ENCODE peak calls at places on chromosomes 12 and 14, in eight cellular contexts. One of them, this sample, is unnamed.

GRCh38 chr12:54060975-54061778 is 7.5 kb downstream of the HOXC4 start:
- DNase-seq in NAMALWA: no peak
- DNase-seq in chondrocyte: no peak
- DNase-seq in stimulated activated CD8-positive, alpha-beta memory T cell treated with anti-CD3 and anti-CD28 coated beads, Interleukin-4, amount 100 ng/mL, for 1 hour: no peak
- DNase-seq in KG1: no peak
- DNase-seq in Daoy: no peak
- DNase-seq in NT2/D1: no peak
- DNase-seq in activated T-helper 9 cell treated with anti-CD3 and anti-CD28 coated beads, Interleukin-2, amount 50 U/mL, for 16 hours: no peak
- DNase-seq in this sample: no peak

GRCh38 chr14:102096569-102097188 is 9.8 kb upstream of the HSP90AA1 start:
- DNase-seq in NAMALWA: peak; percentile 77
- DNase-seq in chondrocyte: no peak
- DNase-seq in stimulated activated CD8-positive, alpha-beta memory T cell treated with anti-CD3 and anti-CD28 coated beads, Interleukin-4, amount 100 ng/mL, for 1 hour: peak; percentile 50
- DNase-seq in KG1: peak; percentile 38
- DNase-seq in Daoy: peak; percentile 77
- DNase-seq in NT2/D1: no peak
- DNase-seq in activated T-helper 9 cell treated with anti-CD3 and anti-CD28 coated beads, Interleukin-2, amount 50 U/mL, for 16 hours: peak; percentile 54
- DNase-seq in this sample: peak; percentile 74

GRCh38 chr12:57272337-57273151 is 21.6 kb upstream of the STAC3 start:
- DNase-seq in NAMALWA: no peak
- DNase-seq in chondrocyte: no peak
- DNase-seq in stimulated activated CD8-positive, alpha-beta memory T cell treated with anti-CD3 and anti-CD28 coated beads, Interleukin-4, amount 100 ng/mL, for 1 hour: no peak
- DNase-seq in KG1: no peak
- DNase-seq in Daoy: no peak
- DNase-seq in NT2/D1: no peak
- DNase-seq in activated T-helper 9 cell treated with anti-CD3 and anti-CD28 coated beads, Interleukin-2, amount 50 U/mL, for 16 hours: no peak
- DNase-seq in this sample: no peak

GRCh38 chr12:64757778-64758177 is 1.4 kb downstream of the GNS start:
- DNase-seq in NAMALWA: no peak
- DNase-seq in chondrocyte: no peak
- DNase-seq in stimulated activated CD8-positive, alpha-beta memory T cell treated with anti-CD3 and anti-CD28 coated beads, Interleukin-4, amount 100 ng/mL, for 1 hour: no peak
- DNase-seq in KG1: no peak
- DNase-seq in Daoy: no peak
- DNase-seq in NT2/D1: no peak
- DNase-seq in activated T-helper 9 cell treated with anti-CD3 and anti-CD28 coated beads, Interleukin-2, amount 50 U/mL, for 16 hours: no peak
- DNase-seq in this sample: no peak

GRCh38 chr12:76032043-76032981 is 736 bp upstream of the PHLDA1 start:
- DNase-seq in NAMALWA: peak; percentile 39
- DNase-seq in chondrocyte: no peak
- DNase-seq in stimulated activated CD8-positive, alpha-beta memory T cell treated with anti-CD3 and anti-CD28 coated beads, Interleukin-4, amount 100 ng/mL, for 1 hour: no peak
- DNase-seq in KG1: no peak
- DNase-seq in Daoy: peak; percentile 75
- DNase-seq in NT2/D1: no peak
- DNase-seq in activated T-helper 9 cell treated with anti-CD3 and anti-CD28 coated beads, Interleukin-2, amount 50 U/mL, for 16 hours: no peak
- DNase-seq in this sample: peak; percentile 31

GRCh38 chr14:53260928-53261327 is 107.8 kb upstream of the DDHD1 start:
- DNase-seq in NAMALWA: no peak
- DNase-seq in chondrocyte: no peak
- DNase-seq in stimulated activated CD8-positive, alpha-beta memory T cell treated with anti-CD3 and anti-CD28 coated beads, Interleukin-4, amount 100 ng/mL, for 1 hour: no peak
- DNase-seq in KG1: no peak
- DNase-seq in Daoy: no peak
- DNase-seq in NT2/D1: no peak
- DNase-seq in activated T-helper 9 cell treated with anti-CD3 and anti-CD28 coated beads, Interleukin-2, amount 50 U/mL, for 16 hours: no peak
- DNase-seq in this sample: no peak

GRCh38 chr12:40137252-40137651 is 31.4 kb upstream of the SLC2A13 start:
- DNase-seq in NAMALWA: peak; percentile 39
- DNase-seq in chondrocyte: no peak
- DNase-seq in stimulated activated CD8-positive, alpha-beta memory T cell treated with anti-CD3 and anti-CD28 coated beads, Interleukin-4, amount 100 ng/mL, for 1 hour: no peak
- DNase-seq in KG1: no peak
- DNase-seq in Daoy: peak; percentile 24
- DNase-seq in NT2/D1: no peak
- DNase-seq in activated T-helper 9 cell treated with anti-CD3 and anti-CD28 coated beads, Interleukin-2, amount 50 U/mL, for 16 hours: no peak
- DNase-seq in this sample: peak; percentile 68

GRCh38 chr12:96434107-96434506 is 33.9 kb upstream of the CDK17 start:
- DNase-seq in NAMALWA: no peak
- DNase-seq in chondrocyte: no peak
- DNase-seq in stimulated activated CD8-positive, alpha-beta memory T cell treated with anti-CD3 and anti-CD28 coated beads, Interleukin-4, amount 100 ng/mL, for 1 hour: peak; percentile 35
- DNase-seq in KG1: no peak
- DNase-seq in Daoy: peak; percentile 84
- DNase-seq in NT2/D1: no peak
- DNase-seq in activated T-helper 9 cell treated with anti-CD3 and anti-CD28 coated beads, Interleukin-2, amount 50 U/mL, for 16 hours: peak; percentile 39
- DNase-seq in this sample: peak; percentile 38

GRCh38 chr14:56002876-56003625 is 115.2 kb upstream of the PELI2 start:
- DNase-seq in NAMALWA: no peak
- DNase-seq in chondrocyte: no peak
- DNase-seq in stimulated activated CD8-positive, alpha-beta memory T cell treated with anti-CD3 and anti-CD28 coated beads, Interleukin-4, amount 100 ng/mL, for 1 hour: no peak
- DNase-seq in KG1: no peak
- DNase-seq in Daoy: no peak
- DNase-seq in NT2/D1: no peak
- DNase-seq in activated T-helper 9 cell treated with anti-CD3 and anti-CD28 coated beads, Interleukin-2, amount 50 U/mL, for 16 hours: no peak
- DNase-seq in this sample: no peak

GRCh38 chr12:123897221-123897620 is 75.4 kb downstream of the CCDC92 start:
- DNase-seq in NAMALWA: no peak
- DNase-seq in chondrocyte: no peak
- DNase-seq in stimulated activated CD8-positive, alpha-beta memory T cell treated with anti-CD3 and anti-CD28 coated beads, Interleukin-4, amount 100 ng/mL, for 1 hour: no peak
- DNase-seq in KG1: no peak
- DNase-seq in Daoy: peak; percentile 90
- DNase-seq in NT2/D1: no peak
- DNase-seq in activated T-helper 9 cell treated with anti-CD3 and anti-CD28 coated beads, Interleukin-2, amount 50 U/mL, for 16 hours: no peak
- DNase-seq in this sample: no peak

GRCh38 chr12:57842342-57843294 is 3.9 kb downstream of the CTDSP2 start:
- DNase-seq in NAMALWA: no peak
- DNase-seq in chondrocyte: no peak
- DNase-seq in stimulated activated CD8-positive, alpha-beta memory T cell treated with anti-CD3 and anti-CD28 coated beads, Interleukin-4, amount 100 ng/mL, for 1 hour: no peak
- DNase-seq in KG1: no peak
- DNase-seq in Daoy: no peak
- DNase-seq in NT2/D1: no peak
- DNase-seq in activated T-helper 9 cell treated with anti-CD3 and anti-CD28 coated beads, Interleukin-2, amount 50 U/mL, for 16 hours: no peak
- DNase-seq in this sample: peak; percentile 57

GRCh38 chr12:6178981-6179761 is 21.0 kb upstream of the CD9 start:
- DNase-seq in NAMALWA: no peak
- DNase-seq in chondrocyte: no peak
- DNase-seq in stimulated activated CD8-positive, alpha-beta memory T cell treated with anti-CD3 and anti-CD28 coated beads, Interleukin-4, amount 100 ng/mL, for 1 hour: no peak
- DNase-seq in KG1: no peak
- DNase-seq in Daoy: no peak
- DNase-seq in NT2/D1: peak; percentile 84
- DNase-seq in activated T-helper 9 cell treated with anti-CD3 and anti-CD28 coated beads, Interleukin-2, amount 50 U/mL, for 16 hours: no peak
- DNase-seq in this sample: no peak

GRCh38 chr14:35078082-35078481 is 32.0 kb downstream of the FAM177A1 start:
- DNase-seq in NAMALWA: no peak
- DNase-seq in chondrocyte: no peak
- DNase-seq in stimulated activated CD8-positive, alpha-beta memory T cell treated with anti-CD3 and anti-CD28 coated beads, Interleukin-4, amount 100 ng/mL, for 1 hour: no peak
- DNase-seq in KG1: no peak
- DNase-seq in Daoy: no peak
- DNase-seq in NT2/D1: no peak
- DNase-seq in activated T-helper 9 cell treated with anti-CD3 and anti-CD28 coated beads, Interleukin-2, amount 50 U/mL, for 16 hours: no peak
- DNase-seq in this sample: no peak

GRCh38 chr12:13258212-13258611 is 61.7 kb downstream of the EMP1 start:
- DNase-seq in NAMALWA: no peak
- DNase-seq in chondrocyte: no peak
- DNase-seq in stimulated activated CD8-positive, alpha-beta memory T cell treated with anti-CD3 and anti-CD28 coated beads, Interleukin-4, amount 100 ng/mL, for 1 hour: no peak
- DNase-seq in KG1: no peak
- DNase-seq in Daoy: no peak
- DNase-seq in NT2/D1: no peak
- DNase-seq in activated T-helper 9 cell treated with anti-CD3 and anti-CD28 coated beads, Interleukin-2, amount 50 U/mL, for 16 hours: no peak
- DNase-seq in this sample: no peak

GRCh38 chr14:46734287-46734686 is 82.7 kb upstream of the RPL10L start:
- DNase-seq in NAMALWA: no peak
- DNase-seq in chondrocyte: no peak
- DNase-seq in stimulated activated CD8-positive, alpha-beta memory T cell treated with anti-CD3 and anti-CD28 coated beads, Interleukin-4, amount 100 ng/mL, for 1 hour: no peak
- DNase-seq in KG1: no peak
- DNase-seq in Daoy: no peak
- DNase-seq in NT2/D1: no peak
- DNase-seq in activated T-helper 9 cell treated with anti-CD3 and anti-CD28 coated beads, Interleukin-2, amount 50 U/mL, for 16 hours: no peak
- DNase-seq in this sample: no peak

GRCh38 chr14:96016761-96017160 is 22.4 kb upstream of the C14orf132 start:
- DNase-seq in NAMALWA: no peak
- DNase-seq in chondrocyte: no peak
- DNase-seq in stimulated activated CD8-positive, alpha-beta memory T cell treated with anti-CD3 and anti-CD28 coated beads, Interleukin-4, amount 100 ng/mL, for 1 hour: no peak
- DNase-seq in KG1: no peak
- DNase-seq in Daoy: no peak
- DNase-seq in NT2/D1: no peak
- DNase-seq in activated T-helper 9 cell treated with anti-CD3 and anti-CD28 coated beads, Interleukin-2, amount 50 U/mL, for 16 hours: no peak
- DNase-seq in this sample: no peak

GRCh38 chr12:71223139-71223538 is 65.3 kb upstream of the TSPAN8 start:
- DNase-seq in NAMALWA: no peak
- DNase-seq in chondrocyte: no peak
- DNase-seq in stimulated activated CD8-positive, alpha-beta memory T cell treated with anti-CD3 and anti-CD28 coated beads, Interleukin-4, amount 100 ng/mL, for 1 hour: no peak
- DNase-seq in KG1: no peak
- DNase-seq in Daoy: no peak
- DNase-seq in NT2/D1: no peak
- DNase-seq in activated T-helper 9 cell treated with anti-CD3 and anti-CD28 coated beads, Interleukin-2, amount 50 U/mL, for 16 hours: no peak
- DNase-seq in this sample: no peak

GRCh38 chr12:42473561-42473960 is 116.0 kb downstream of the PRICKLE1 start:
- DNase-seq in NAMALWA: no peak
- DNase-seq in chondrocyte: no peak
- DNase-seq in stimulated activated CD8-positive, alpha-beta memory T cell treated with anti-CD3 and anti-CD28 coated beads, Interleukin-4, amount 100 ng/mL, for 1 hour: no peak
- DNase-seq in KG1: no peak
- DNase-seq in Daoy: no peak
- DNase-seq in NT2/D1: no peak
- DNase-seq in activated T-helper 9 cell treated with anti-CD3 and anti-CD28 coated beads, Interleukin-2, amount 50 U/mL, for 16 hours: no peak
- DNase-seq in this sample: no peak

GRCh38 chr14:64799555-64799954 is 80.2 kb downstream of the SPTB start:
- DNase-seq in NAMALWA: no peak
- DNase-seq in chondrocyte: peak; percentile 64
- DNase-seq in stimulated activated CD8-positive, alpha-beta memory T cell treated with anti-CD3 and anti-CD28 coated beads, Interleukin-4, amount 100 ng/mL, for 1 hour: no peak
- DNase-seq in KG1: no peak
- DNase-seq in Daoy: no peak
- DNase-seq in NT2/D1: no peak
- DNase-seq in activated T-helper 9 cell treated with anti-CD3 and anti-CD28 coated beads, Interleukin-2, amount 50 U/mL, for 16 hours: no peak
- DNase-seq in this sample: no peak

GRCh38 chr12:29309320-29309902 is 71.6 kb downstream of the ERGIC2 start:
- DNase-seq in NAMALWA: peak; percentile 48
- DNase-seq in chondrocyte: no peak
- DNase-seq in stimulated activated CD8-positive, alpha-beta memory T cell treated with anti-CD3 and anti-CD28 coated beads, Interleukin-4, amount 100 ng/mL, for 1 hour: no peak
- DNase-seq in KG1: no peak
- DNase-seq in Daoy: no peak
- DNase-seq in NT2/D1: no peak
- DNase-seq in activated T-helper 9 cell treated with anti-CD3 and anti-CD28 coated beads, Interleukin-2, amount 50 U/mL, for 16 hours: no peak
- DNase-seq in this sample: peak; percentile 16

This sample was measured in OCI-LY7.